ENCODE peak calls at places on chromosomes 5 and 9, in five cellular contexts. A is stimulated activated CD4-positive, alpha-beta T cell treated with anti-CD3 and anti-CD28 coated beads, Interleukin-15, amount 100 ng/mL, for 1 hour; F is HTR-8/SVneo; C is right atrium auricular region; D is RPMI7951. H is an unnamed sample.

GRCh38 chr9:89808801-89809200 is 204.0 kb downstream of the GADD45G start:
- DNase-seq in F (no peak), D (no peak), A (no peak), C (no peak), H (no peak)

GRCh38 chr9:135050072-135050990 is 37.1 kb upstream of the OLFM1 start:
- DNase-seq in C (no peak), F (no peak), A (no peak), D (no peak), H (no peak)

GRCh38 chr5:1171340-1171941 is 30.0 kb upstream of the SLC6A19 start:
- DNase-seq in A (no peak), C (no peak), F (peak), D (peak), H (no peak)

GRCh38 chr5:96151891-96152290 is 190.2 kb upstream of the ELL2 start:
- DNase-seq in D (no peak), F (no peak), C (no peak), A (no peak), H (peak)

GRCh38 chr5:63255609-63256008 is 677.0 kb downstream of the LRRC70 start:
- DNase-seq in F (no peak), A (no peak), D (peak), C (no peak), H (no peak)

GRCh38 chr5:113059232-113059805 is 82.7 kb downstream of the DCP2 start:
- DNase-seq in F (peak), A (no peak), D (peak), C (no peak), H (no peak)

GRCh38 chr5:67206381-67207328 is 10.1 kb upstream of the CD180 start:
- DNase-seq in F (peak), D (peak), A (peak), C (no peak), H (no peak)

GRCh38 chr5:50441479-50441815 is 359 bp upstream of the EMB start:
- DNase-seq in A (no peak), D (no peak), C (no peak), F (peak), H (no peak)

GRCh38 chr5:61084658-61085057 is 77.6 kb downstream of the SMIM15 start:
- DNase-seq in F (no peak), A (no peak), C (no peak), D (no peak), H (no peak)

GRCh38 chr5:37437716-37438115 is 58.6 kb downstream of the WDR70 start:
- DNase-seq in A (no peak), C (no peak), D (no peak), F (no peak), H (no peak)

GRCh38 chr5:138754699-138755057 is 1.5 kb downstream of the CTNNA1 start:
- DNase-seq in F (no peak), C (no peak), A (no peak), D (peak), H (no peak)

GRCh38 chr9:107944387-107944786 is 454.8 kb upstream of the KLF4 start:
- DNase-seq in D (no peak), F (no peak), A (no peak), C (no peak), H (no peak)

H was measured in tibial nerve.